ENCODE peak calls at places on chromosome 16, in seven cellular contexts. V is A549; B is activated naive CD4-positive, alpha-beta T cell treated with anti-CD3 and anti-CD28 coated beads for 36 hours; D is dorsolateral prefrontal cortex; S is cardiac fibroblast; K is T47D; E is OCI-LY7. Y is an unnamed sample.

GRCh38 chr16:56613706-56614105 is 5.3 kb downstream of the MT2A start:
- DNase-seq in V (no peak), E (no peak), D (no peak), K (no peak), S (no peak), B (no peak), Y (no peak)

GRCh38 chr16:87305505-87306391 is 11.4 kb downstream of the C16orf95 start:
- DNase-seq in K (no peak), E (no peak), S (peak), V (no peak), D (no peak), B (no peak), Y (no peak)

GRCh38 chr16:87461466-87461975 is 31.3 kb downstream of the ZCCHC14 start:
- DNase-seq in K (peak), D (peak), B (peak), V (peak), E (peak), S (peak), Y (peak)

GRCh38 chr16:9521749-9522370 is 430.4 kb downstream of the HAPSTR1 start:
- DNase-seq in K (no peak), E (no peak), B (no peak), V (no peak), D (no peak), S (no peak), Y (no peak)

GRCh38 chr16:84806890-84807258 is 12.9 kb upstream of the CRISPLD2 start:
- DNase-seq in V (no peak), K (no peak), D (no peak), B (no peak), S (no peak), E (no peak), Y (no peak)

GRCh38 chr16:49478107-49478506 is 104.5 kb downstream of the C16orf78 start:
- DNase-seq in E (peak), B (no peak), K (no peak), S (no peak), D (no peak), V (no peak), Y (no peak)

GRCh38 chr16:88784074-88784855 is 755 bp downstream of the PIEZO1 start:
- DNase-seq in V (peak), E (peak), B (peak), D (no peak), K (no peak), S (peak), Y (no peak)

GRCh38 chr16:77564791-77565390 is 130.1 kb upstream of the ADAMTS18 start:
- DNase-seq in D (no peak), E (no peak), K (no peak), V (no peak), B (no peak), S (peak), Y (no peak)

GRCh38 chr16:81266680-81267095 is 28.2 kb downstream of the BCO1 start:
- DNase-seq in K (no peak), E (no peak), S (no peak), V (no peak), B (no peak), D (no peak), Y (no peak)

GRCh38 chr16:18803569-18804462 is 2.5 kb upstream of the ARL6IP1 start:
- DNase-seq in E (peak), B (no peak), K (no peak), S (peak), V (no peak), D (no peak), Y (no peak)

GRCh38 chr16:31472559-31473203 is 729 bp downstream of the TGFB1I1 start:
- DNase-seq in V (peak), K (peak), S (peak), D (peak), E (no peak), B (peak), Y (peak)